ENCODE peak calls at places on chromosome 20, in five cellular contexts. Y, S, V, K and R are unnamed samples.

GRCh38 chr20:53828673-53829085 is 235.0 kb upstream of the ZNF217 start:
- DNase-seq in V (peak; percentile 93), Y (peak; percentile 84), S (peak; percentile 84), K (peak; percentile 95), R (peak; percentile 91)

GRCh38 chr20:63553251-63553932 is 567 bp upstream of the FNDC11 start:
- DNase-seq in K (peak; percentile 83), V (peak; percentile 56), S (peak; percentile 64), Y (peak; percentile 90), R (peak; percentile 34)

GRCh38 chr20:62921119-62921687 is 5.1 kb downstream of the DIDO1 start:
- DNase-seq in S (peak; percentile 68), Y (peak; percentile 77), V (peak; percentile 56), K (peak; percentile 53), R (peak; percentile 34)

GRCh38 chr20:17611540-17612286 is 41.8 kb downstream of the DSTN start:
- DNase-seq in K (no peak), V (peak; percentile 21), Y (no peak), S (peak; percentile 70), R (no peak)

GRCh38 chr20:61976650-61977332 is 88.9 kb downstream of the TAF4 start:
- DNase-seq in K (no peak), Y (no peak), V (no peak), S (no peak), R (no peak)

GRCh38 chr20:57092112-57092899 is 174.1 kb downstream of the BMP7 start:
- DNase-seq in K (peak; percentile 26), V (peak; percentile 20), S (peak; percentile 36), Y (peak; percentile 66), R (no peak)

GRCh38 chr20:19944772-19945459 is 72.2 kb upstream of the NAA20 start:
- DNase-seq in S (peak; percentile 50), K (peak; percentile 67), V (peak; percentile 86), Y (no peak), R (peak; percentile 85)

GRCh38 chr20:51812861-51813260 is 10.5 kb upstream of the SALL4 start:
- DNase-seq in K (no peak), V (no peak), Y (no peak), S (no peak), R (no peak)

GRCh38 chr20:12171927-12172581 is 254.4 kb downstream of the BTBD3 start:
- DNase-seq in V (peak; percentile 93), Y (no peak), K (peak; percentile 84), S (peak; percentile 80), R (peak; percentile 92)

GRCh38 chr20:41617059-41617921 is 887 bp downstream of the CHD6 start:
- DNase-seq in K (peak; percentile 32), S (peak; percentile 24), Y (peak; percentile 28), V (peak; percentile 32), R (peak; percentile 10)

GRCh38 chr20:51492167-51493092 is 50.1 kb downstream of the NFATC2 start:
- DNase-seq in S (no peak), K (no peak), Y (no peak), V (peak; percentile 77), R (peak; percentile 73)

GRCh38 chr20:15673206-15673605 is 900.0 kb downstream of the KIF16B start:
- DNase-seq in Y (no peak), K (peak; percentile 86), V (peak; percentile 79), S (peak; percentile 53), R (peak; percentile 73)

GRCh38 chr20:24444531-24445190 is 24.8 kb upstream of the SYNDIG1 start:
- DNase-seq in S (no peak), K (no peak), V (no peak), Y (no peak), R (no peak)

GRCh38 chr20:5722927-5723326 is 27.3 kb upstream of the SHLD1 start:
- DNase-seq in V (no peak), Y (no peak), K (no peak), S (no peak), R (no peak)

GRCh38 chr20:59789641-59790040 is 143.8 kb downstream of the SYCP2 start:
- DNase-seq in V (no peak), S (no peak), K (no peak), Y (no peak), R (no peak)

GRCh38 chr20:330233-331149 is 5.1 kb downstream of the SOX12 start:
- DNase-seq in K (peak; percentile 66), S (peak; percentile 50), Y (peak; percentile 79), V (peak; percentile 59), R (peak; percentile 46)

GRCh38 chr20:13670160-13670559 is 31.4 kb upstream of the TASP1 start:
- DNase-seq in Y (no peak), V (no peak), K (no peak), S (no peak), R (no peak)

GRCh38 chr20:62827323-62828050 is 10.6 kb downstream of the COL9A3 start:
- DNase-seq in K (no peak), S (no peak), V (no peak), Y (no peak), R (no peak)

GRCh38 chr20:35172434-35172806 is 548 bp downstream of the PROCR start:
- DNase-seq in K (no peak), S (no peak), Y (no peak), V (no peak), R (no peak)

GRCh38 chr20:33858666-33859065 is 47.5 kb downstream of the CHMP4B start:
- DNase-seq in K (no peak), V (no peak), Y (no peak), S (no peak), R (no peak)

GRCh38 chr20:33859751-33860150 is 48.6 kb downstream of the CHMP4B start:
- DNase-seq in Y (no peak), V (no peak), K (no peak), S (no peak), R (no peak)

GRCh38 chr20:33861458-33861857 is 50.3 kb downstream of the CHMP4B start:
- DNase-seq in V (no peak), S (no peak), K (no peak), Y (no peak), R (no peak)

GRCh38 chr20:33859157-33859695 is 48.1 kb downstream of the CHMP4B start:
- DNase-seq in V (no peak), K (no peak), S (no peak), Y (peak; percentile 39), R (no peak)

DNA sequence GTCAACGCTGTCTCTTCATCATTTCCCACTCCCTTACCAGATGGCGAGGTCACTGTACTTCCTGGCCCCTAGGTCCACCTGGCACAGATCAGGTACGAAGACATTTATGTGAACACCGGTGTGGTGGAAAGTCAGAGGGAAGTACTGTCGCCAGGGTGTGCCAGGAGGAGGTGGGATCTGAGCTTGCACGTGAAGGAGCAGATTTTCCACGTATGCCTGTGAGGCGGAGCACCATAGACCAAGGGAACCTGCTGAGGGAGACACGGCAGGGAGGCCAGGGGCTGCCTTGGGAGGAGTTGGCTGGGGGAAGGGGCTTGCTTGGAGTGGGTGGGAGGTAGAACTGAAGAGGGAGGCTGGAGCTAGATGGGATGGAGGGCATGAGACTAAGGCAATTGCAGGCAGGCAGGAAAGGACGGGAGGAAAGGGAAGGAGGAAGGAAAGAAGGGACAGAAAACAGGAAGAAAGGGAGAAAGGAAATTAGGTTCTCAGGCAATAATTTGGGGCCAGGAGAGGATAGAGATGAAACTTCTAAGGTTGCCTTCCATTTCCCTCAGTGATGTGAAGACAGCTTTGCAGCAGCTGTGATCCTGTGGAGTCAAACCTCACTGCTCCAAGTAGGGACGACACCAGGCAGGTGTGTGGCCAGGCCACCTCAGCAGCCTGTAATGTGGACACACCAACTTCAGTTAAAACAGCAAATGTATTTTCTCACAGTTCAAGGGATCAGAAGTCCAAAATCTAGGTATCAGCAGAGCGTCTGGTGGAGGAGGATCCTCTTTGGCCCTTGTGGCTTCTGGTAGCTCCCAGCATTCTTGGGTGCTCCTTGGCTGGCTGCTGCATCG is 46.8 kb downstream of the CHMP4B start:
- DNase-seq in Y (no peak), V (no peak), S (no peak), K (no peak), R (no peak)
- H3K4me2 ChIP-seq in Y (no peak overlapping the region), V (no peak overlapping the region), S (no peak overlapping the region), K (no peak overlapping the region), R (no peak overlapping the region)

GRCh38 chr20:43766395-43766794 is 39.6 kb upstream of the GTSF1L start:
- DNase-seq in V (no peak), K (no peak), S (no peak), Y (no peak), R (no peak)
- H3K4me3 ChIP-seq in V (no peak overlapping the region), K (no peak overlapping the region), S (no peak overlapping the region), Y (no peak overlapping the region), R (no peak overlapping the region)

DNA sequence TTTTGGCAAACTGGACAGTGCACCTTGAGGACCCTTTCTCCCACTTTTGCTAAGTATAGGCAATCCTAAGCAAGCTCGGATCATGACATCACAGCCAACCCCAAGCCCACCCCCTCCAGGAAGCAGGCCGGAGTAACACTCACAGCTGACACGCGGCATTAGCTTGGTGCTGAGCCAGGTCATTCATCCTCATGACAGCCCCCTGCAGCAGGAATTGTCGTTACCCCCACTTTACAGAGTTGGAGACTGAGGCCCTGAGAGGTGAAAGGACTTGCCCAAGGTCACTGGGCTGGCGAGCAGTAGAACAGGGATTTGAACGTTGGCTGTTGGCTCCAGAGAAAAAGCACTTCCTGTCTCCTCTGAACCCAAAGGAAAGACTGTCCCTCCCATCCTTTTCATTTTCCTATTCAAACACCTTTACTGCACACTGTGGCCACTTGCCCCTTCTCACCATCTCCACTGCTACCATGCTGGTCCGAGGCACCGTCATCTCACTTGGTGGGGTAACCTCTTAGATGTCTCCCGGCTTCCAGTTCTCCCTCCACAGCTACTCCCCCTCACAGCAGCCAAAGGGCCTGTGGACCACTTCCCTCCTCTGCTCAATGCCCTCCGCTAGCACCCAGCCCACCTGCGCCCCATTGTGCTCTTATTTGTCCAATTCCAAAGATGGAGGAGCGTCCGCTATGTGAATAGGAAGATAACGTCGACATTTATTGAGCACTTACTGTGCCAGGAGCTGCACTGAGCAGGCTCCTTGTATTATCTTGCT is 84.7 kb downstream of the PREX1 start:
- DNase-seq in S (no peak), V (no peak), K (no peak), Y (no peak), R (no peak)
- TF ChIP-seq CTCF in S (no peak), V (no peak), K (no peak), Y (no peak), R (no peak)

GRCh38 chr20:9131841-9132240 is 63.0 kb downstream of the PLCB4 start:
- DNase-seq in V (no peak), K (no peak), S (no peak), Y (no peak), R (no peak)

GRCh38 chr20:9140172-9140760 is 71.4 kb downstream of the PLCB4 start:
- DNase-seq in V (peak; percentile 11), K (no peak), Y (no peak), S (no peak), R (peak; percentile 1)

GRCh38 chr20:9139106-9139808 is 70.4 kb downstream of the PLCB4 start:
- DNase-seq in Y (no peak), V (no peak), S (no peak), K (no peak), R (no peak)

GRCh38 chr20:9141070-9141469 is 72.2 kb downstream of the PLCB4 start:
- DNase-seq in Y (no peak), V (no peak), S (no peak), K (no peak), R (peak; percentile 2)

DNA sequence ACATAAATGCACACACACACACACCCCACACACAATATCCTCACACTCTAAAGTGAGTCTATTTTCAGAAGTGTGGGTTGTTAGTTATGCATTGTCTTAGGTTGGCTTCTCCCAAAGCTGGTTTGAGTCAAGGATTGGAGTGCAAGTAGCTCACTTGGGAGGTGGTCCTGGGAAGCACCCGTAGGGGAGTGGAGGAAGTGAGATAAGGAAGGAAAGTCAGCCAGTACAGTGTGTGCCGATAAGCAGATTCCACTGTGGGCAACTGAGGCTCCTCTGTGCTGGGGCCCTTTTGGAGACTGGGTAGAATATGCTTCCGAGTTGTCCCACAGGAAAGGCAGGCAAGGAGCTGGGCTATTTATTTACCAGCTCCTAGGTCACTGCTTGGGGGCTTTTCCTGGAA is 67.2 kb downstream of the PLCB4 start:
- DNase-seq in K (no peak), S (no peak), V (no peak), Y (no peak), R (no peak)
- H3K4me2 ChIP-seq in K (no peak overlapping the region), S (no peak overlapping the region), V (no peak overlapping the region), Y (no peak overlapping the region), R (no peak overlapping the region)